ENCODE peak calls at places on chromosomes 4 and X, in eight cellular contexts. U, E, Y, V, S, H, M and F are unnamed samples.

GRCh38 chrX:56728752-56729151 is 291 bp upstream of the NBDY start:
- DNase-seq in S (no peak), U (no peak), Y (no peak), H (no peak), V (no peak), M (no peak), E (peak; percentile 18), F (peak; percentile 14)

GRCh38 chr4:80465238-80465637 is 129.7 kb downstream of the CFAP299 start:
- DNase-seq in E (no peak), V (no peak), S (no peak), H (no peak), M (no peak), Y (peak; percentile 31), U (no peak), F (peak; percentile 24)

GRCh38 chrX:107845625-107846024 is 20.0 kb downstream of the MID2 start:
- DNase-seq in M (no peak), U (no peak), S (no peak), Y (no peak), H (no peak), E (no peak), V (no peak), F (no peak)

GRCh38 chr4:168621806-168622589 is 125.1 kb downstream of the PALLD start:
- DNase-seq in V (peak; percentile 85), H (no peak), E (peak; percentile 84), Y (peak; percentile 49), S (no peak), M (no peak), U (no peak), F (peak; percentile 63)

GRCh38 chrX:134625315-134625718 is 33.0 kb downstream of the PLAC1 start:
- DNase-seq in M (no peak), S (no peak), U (no peak), H (no peak), E (no peak), Y (no peak), V (no peak), F (peak; percentile 56)

GRCh38 chr4:15771419-15772058 is 6.6 kb upstream of the CD38 start:
- DNase-seq in U (no peak), H (no peak), S (no peak), M (no peak), Y (no peak), V (no peak), E (no peak), F (no peak)

GRCh38 chrX:40646489-40647306 is 663 bp downstream of the CXorf38 start:
- DNase-seq in H (no peak), E (peak; percentile 33), M (peak; percentile 54), V (no peak), U (no peak), S (no peak), Y (no peak), F (no peak)

GRCh38 chrX:39611468-39611867 is 486.3 kb downstream of the BCOR start:
- DNase-seq in V (no peak), U (no peak), S (no peak), Y (no peak), M (no peak), E (no peak), H (no peak), F (no peak)

GRCh38 chrX:6550999-6551398 is 16.1 kb upstream of the VCX3A start:
- DNase-seq in S (no peak), V (no peak), M (no peak), Y (no peak), H (no peak), E (no peak), U (no peak), F (no peak)

GRCh38 chr4:14856076-14856926 is 146.0 kb upstream of the CPEB2 start:
- DNase-seq in S (no peak), M (peak; percentile 86), H (peak; percentile 12), V (peak; percentile 83), E (peak; percentile 99), U (peak; percentile 85), Y (peak; percentile 83), F (peak; percentile 96)

GRCh38 chr4:40283968-40284367 is 51.2 kb upstream of the CHRNA9 start:
- DNase-seq in E (no peak), Y (no peak), V (no peak), H (no peak), U (peak; percentile 19), M (no peak), S (no peak), F (no peak)

GRCh38 chr4:18844726-18845125 is 823.2 kb upstream of the LCORL start:
- DNase-seq in S (no peak), H (no peak), U (no peak), V (no peak), Y (no peak), E (peak; percentile 87), M (no peak), F (peak; percentile 0)

GRCh38 chr4:180706766-180707165 is 1536.4 kb upstream of the TENM3 start:
- DNase-seq in H (no peak), M (no peak), V (no peak), E (no peak), S (no peak), Y (no peak), U (no peak), F (no peak)

GRCh38 chr4:186940476-186940875 is 216.8 kb upstream of the FAT1 start:
- DNase-seq in S (no peak), M (no peak), U (no peak), Y (no peak), E (no peak), V (no peak), H (no peak), F (no peak)

GRCh38 chr4:85779165-85779564 is 304.2 kb downstream of the ARHGAP24 start:
- DNase-seq in U (no peak), V (no peak), M (no peak), H (no peak), S (no peak), E (peak; percentile 47), Y (peak; percentile 18), F (peak; percentile 70)

GRCh38 chr4:123889376-123889945 is 492.9 kb downstream of the SPRY1 start:
- DNase-seq in E (peak; percentile 9), U (no peak), V (no peak), H (no peak), S (no peak), Y (no peak), M (no peak), F (peak; percentile 60)

GRCh38 chr4:2869659-2870058 is 26.0 kb downstream of the ADD1 start:
- DNase-seq in V (no peak), E (no peak), H (no peak), Y (no peak), S (no peak), U (no peak), M (no peak), F (no peak)

GRCh38 chr4:153349206-153349805 is 4.8 kb downstream of the MND1 start:
- DNase-seq in S (no peak), H (no peak), M (no peak), U (no peak), V (no peak), Y (no peak), E (no peak), F (no peak)

GRCh38 chr4:129230836-129231235 is 134.9 kb downstream of the C4orf33 start:
- DNase-seq in U (no peak), Y (no peak), M (no peak), H (no peak), E (no peak), S (no peak), V (no peak), F (no peak)

GRCh38 chr4:182843813-182844325 is 73.3 kb downstream of the DCTD start:
- DNase-seq in Y (no peak), M (no peak), V (no peak), E (no peak), U (no peak), H (no peak), S (no peak), F (no peak)

GRCh38 chr4:8703401-8703696 is 110.8 kb downstream of the CPZ start:
- DNase-seq in H (no peak), S (no peak), E (no peak), U (no peak), V (no peak), M (no peak), Y (no peak), F (no peak)

GRCh38 chr4:69360271-69360670 is 80.0 kb downstream of the UGT2B28 start:
- DNase-seq in E (no peak), S (no peak), U (no peak), V (no peak), M (no peak), H (no peak), Y (no peak), F (no peak)

GRCh38 chr4:109978704-109979103 is 66.0 kb downstream of the EGF start:
- DNase-seq in H (no peak), M (no peak), U (no peak), E (no peak), Y (no peak), V (no peak), S (no peak), F (no peak)

GRCh38 chrX:10007604-10008003 is 40.4 kb downstream of the CLDN34 start:
- DNase-seq in U (no peak), S (no peak), V (no peak), M (no peak), E (no peak), Y (peak; percentile 15), H (no peak), F (peak; percentile 53)

GRCh38 chr4:156595041-156595440 is 376.6 kb downstream of the PDGFC start:
- DNase-seq in U (no peak), V (no peak), S (no peak), H (no peak), E (no peak), M (no peak), Y (no peak), F (no peak)

GRCh38 chr4:166594326-166594946 is 639.9 kb downstream of the SPOCK3 start:
- DNase-seq in U (no peak), H (no peak), M (no peak), S (peak; percentile 62), Y (peak; percentile 3), V (no peak), E (peak; percentile 48), F (peak; percentile 82)

GRCh38 chrX:113305496-113305895 is 464.9 kb upstream of the AMOT start:
- DNase-seq in H (no peak), V (no peak), Y (peak; percentile 17), M (no peak), S (no peak), E (peak; percentile 37), U (peak; percentile 39), F (peak; percentile 52)

GRCh38 chrX:55057691-55058249 is 17.1 kb upstream of the PAGE2B start:
- DNase-seq in V (no peak), S (peak; percentile 17), U (peak; percentile 8), Y (peak; percentile 32), H (no peak), M (no peak), E (peak; percentile 18), F (peak; percentile 53)

GRCh38 chrX:38236901-38237615 is 16.4 kb upstream of the SRPX start:
- DNase-seq in M (no peak), Y (no peak), V (no peak), E (peak; percentile 7), U (no peak), H (no peak), S (no peak), F (no peak)

GRCh38 chrX:49995021-49995731 is 72.8 kb downstream of the CLCN5 start:
- DNase-seq in U (no peak), E (peak; percentile 33), M (no peak), Y (peak; percentile 27), H (no peak), S (no peak), V (peak; percentile 11), F (peak; percentile 51)

GRCh38 chr4:17941731-17942130 is 79.8 kb downstream of the LCORL start:
- DNase-seq in Y (no peak), M (no peak), V (no peak), S (no peak), H (no peak), E (peak; percentile 9), U (no peak), F (no peak)

GRCh38 chr4:25922812-25923369 is 8.9 kb downstream of the SMIM20 start:
- DNase-seq in M (no peak), Y (no peak), E (no peak), U (no peak), H (no peak), S (no peak), V (no peak), F (no peak)

GRCh38 chr4:149796381-149796780 is 19.3 kb downstream of the IQCM start:
- DNase-seq in U (no peak), Y (no peak), E (no peak), M (no peak), V (no peak), H (no peak), S (no peak), F (no peak)

GRCh38 chr4:38948551-38948950 is 80.9 kb downstream of the FAM114A1 start:
- DNase-seq in Y (peak; percentile 67), H (no peak), E (peak; percentile 89), V (peak; percentile 83), S (no peak), U (peak; percentile 84), M (no peak), F (peak; percentile 76)